ENCODE peak calls at places on chromosomes 1 and 21, in ten cellular contexts. E, F, R, N, J, X, G, I, Q and K are unnamed samples.
A peak's percentile ranks its signal among the peaks of the same experiment; 100 is the strongest.

GRCh38 chr1:56070601-56071000 is 508.8 kb downstream of the PLPP3 start:
- DNase-seq in E (no peak), F (no peak), R (no peak), N (no peak), J (no peak), X (no peak), G (no peak), I (no peak), Q (no peak), K (no peak)

GRCh38 chr21:17610862-17611261 is 1.8 kb downstream of the BTG3 start:
- DNase-seq in E (no peak), F (no peak), R (no peak), N (peak; percentile 27), J (no peak), X (no peak), G (no peak), I (peak; percentile 36), Q (peak; percentile 27), K (no peak)

GRCh38 chr1:169338617-169339016 is 29.0 kb downstream of the NME7 start:
- DNase-seq in E (no peak), F (no peak), R (no peak), N (no peak), J (no peak), X (no peak), G (no peak), I (no peak), Q (no peak), K (no peak)

GRCh38 chr1:219312967-219313366 is 139.3 kb downstream of the LYPLAL1 start:
- DNase-seq in E (no peak), F (no peak), R (no peak), N (no peak), J (no peak), X (peak; percentile 28), G (no peak), I (peak; percentile 45), Q (no peak), K (no peak)

GRCh38 chr1:18645172-18646090 is 14.8 kb downstream of the PAX7 start:
- DNase-seq in E (no peak), F (no peak), R (no peak), N (no peak), J (no peak), X (peak; percentile 52), G (no peak), I (no peak), Q (peak; percentile 41), K (no peak)

GRCh38 chr1:184684285-184685077 is 70.2 kb downstream of the EDEM3 start:
- DNase-seq in E (no peak), F (no peak), R (no peak), N (peak; percentile 50), J (peak; percentile 24), X (no peak), G (no peak), I (no peak), Q (peak; percentile 28), K (no peak)

GRCh38 chr1:185646202-185646683 is 87.9 kb upstream of the HMCN1 start:
- DNase-seq in E (no peak), F (peak; percentile 96), R (no peak), N (peak; percentile 57), J (peak; percentile 54), X (peak; percentile 95), G (no peak), I (peak; percentile 90), Q (peak; percentile 37), K (no peak)

GRCh38 chr21:31351438-31351837 is 7.4 kb upstream of the TIAM1 start:
- DNase-seq in E (no peak), F (no peak), R (no peak), N (no peak), J (no peak), X (no peak), G (no peak), I (peak; percentile 60), Q (no peak), K (no peak)

GRCh38 chr1:210232524-210233215 is at the start of gene SERTAD4:
- DNase-seq in E (no peak), F (no peak), R (peak; percentile 14), N (peak; percentile 57), J (peak; percentile 70), X (peak; percentile 55), G (no peak), I (peak; percentile 79), Q (peak; percentile 88), K (no peak)

GRCh38 chr21:28832013-28832714 is 160.5 kb downstream of the LTN1 start:
- DNase-seq in E (no peak), F (no peak), R (no peak), N (no peak), J (no peak), X (peak; percentile 67), G (no peak), I (no peak), Q (no peak), K (no peak)

GRCh38 chr21:26351661-26352060 is 181.1 kb upstream of the APP start:
- DNase-seq in E (no peak), F (no peak), R (no peak), N (no peak), J (no peak), X (no peak), G (no peak), I (no peak), Q (no peak), K (no peak)

GRCh38 chr21:42315296-42315891 is at the start of gene TFF3:
- DNase-seq in E (no peak), F (no peak), R (peak; percentile 95), N (peak; percentile 64), J (peak; percentile 99), X (peak; percentile 38), G (no peak), I (peak; percentile 64), Q (no peak), K (no peak)

GRCh38 chr1:56436912-56437403 is 142.4 kb downstream of the PLPP3 start:
- DNase-seq in E (no peak), F (no peak), R (no peak), N (no peak), J (no peak), X (no peak), G (no peak), I (no peak), Q (no peak), K (no peak)

GRCh38 chr1:58718435-58718834 is 18.6 kb upstream of the MYSM1 start:
- DNase-seq in E (no peak), F (no peak), R (no peak), N (no peak), J (no peak), X (no peak), G (no peak), I (no peak), Q (peak; percentile 58), K (no peak)

GRCh38 chr21:36699026-36699545 is at the start of gene SIM2:
- DNase-seq in E (no peak), F (no peak), R (no peak), N (peak; percentile 90), J (peak; percentile 59), X (peak; percentile 76), G (no peak), I (no peak), Q (peak; percentile 58), K (no peak)

GRCh38 chr1:68745006-68745405 is 248.1 kb upstream of the DEPDC1 start:
- DNase-seq in E (no peak), F (no peak), R (no peak), N (no peak), J (no peak), X (no peak), G (no peak), I (no peak), Q (no peak), K (no peak)